ENCODE peak calls at places on chromosomes 6 and 20, in six cellular contexts. One of them, this sample, is unnamed.

GRCh38 chr6:107392069-107392468 is 67.3 kb downstream of the PDSS2 start:
- DNase-seq in head of caudate nucleus: no peak
- DNase-seq in GM23248: no peak
- DNase-seq in T-helper 2 cell: no peak
- DNase-seq in NAMALWA: no peak
- DNase-seq in GDM1: no peak
- DNase-seq in this sample: no peak

GRCh38 chr20:52490715-52491430 is 299.3 kb upstream of the ZFP64 start:
- DNase-seq in head of caudate nucleus: no peak
- DNase-seq in GM23248: peak
- DNase-seq in T-helper 2 cell: no peak
- DNase-seq in NAMALWA: no peak
- DNase-seq in GDM1: no peak
- DNase-seq in this sample: no peak

GRCh38 chr6:19691465-19692167 is 145.6 kb upstream of the ID4 start:
- DNase-seq in head of caudate nucleus: peak
- DNase-seq in GM23248: peak
- DNase-seq in T-helper 2 cell: no peak
- DNase-seq in NAMALWA: no peak
- DNase-seq in GDM1: no peak
- DNase-seq in this sample: no peak

GRCh38 chr6:55875420-55875819 is at the start of gene BMP5:
- DNase-seq in head of caudate nucleus: no peak
- DNase-seq in GM23248: no peak
- DNase-seq in T-helper 2 cell: no peak
- DNase-seq in NAMALWA: no peak
- DNase-seq in GDM1: no peak
- DNase-seq in this sample: no peak

GRCh38 chr20:62914970-62915457 is 11.3 kb downstream of the DIDO1 start:
- DNase-seq in head of caudate nucleus: peak
- DNase-seq in GM23248: peak
- DNase-seq in T-helper 2 cell: no peak
- DNase-seq in NAMALWA: peak
- DNase-seq in GDM1: no peak
- DNase-seq in this sample: no peak

GRCh38 chr6:132598473-132598872 is 8.9 kb upstream of the TAAR5 start:
- DNase-seq in head of caudate nucleus: no peak
- DNase-seq in GM23248: peak
- DNase-seq in T-helper 2 cell: no peak
- DNase-seq in NAMALWA: peak
- DNase-seq in GDM1: no peak
- DNase-seq in this sample: no peak

GRCh38 chr20:13649548-13649947 is 10.8 kb upstream of the TASP1 start:
- DNase-seq in head of caudate nucleus: no peak
- DNase-seq in GM23248: peak
- DNase-seq in T-helper 2 cell: no peak
- DNase-seq in NAMALWA: no peak
- DNase-seq in GDM1: no peak
- DNase-seq in this sample: no peak

GRCh38 chr6:39998126-39998525 is 63.9 kb upstream of the MOCS1 start:
- DNase-seq in head of caudate nucleus: no peak
- DNase-seq in GM23248: no peak
- DNase-seq in T-helper 2 cell: no peak
- DNase-seq in NAMALWA: no peak
- DNase-seq in GDM1: no peak
- DNase-seq in this sample: no peak

GRCh38 chr6:150176152-150176551 is 33.3 kb downstream of the PPP1R14C start:
- DNase-seq in head of caudate nucleus: no peak
- DNase-seq in GM23248: no peak
- DNase-seq in T-helper 2 cell: no peak
- DNase-seq in NAMALWA: no peak
- DNase-seq in GDM1: no peak
- DNase-seq in this sample: no peak

GRCh38 chr20:50232651-50233324 is 42.2 kb downstream of the CEBPB start:
- DNase-seq in head of caudate nucleus: no peak
- DNase-seq in GM23248: no peak
- DNase-seq in T-helper 2 cell: no peak
- DNase-seq in NAMALWA: no peak
- DNase-seq in GDM1: no peak
- DNase-seq in this sample: no peak

GRCh38 chr20:13249118-13249859 is 28.2 kb downstream of the ISM1 start:
- DNase-seq in head of caudate nucleus: no peak
- DNase-seq in GM23248: no peak
- DNase-seq in T-helper 2 cell: no peak
- DNase-seq in NAMALWA: no peak
- DNase-seq in GDM1: no peak
- DNase-seq in this sample: no peak

GRCh38 chr6:112218563-112218962 is 35.8 kb downstream of the LAMA4 start:
- DNase-seq in head of caudate nucleus: no peak
- DNase-seq in GM23248: peak
- DNase-seq in T-helper 2 cell: no peak
- DNase-seq in NAMALWA: no peak
- DNase-seq in GDM1: no peak
- DNase-seq in this sample: no peak

GRCh38 chr20:4666001-4666470 is 55.7 kb upstream of the PRND start:
- DNase-seq in head of caudate nucleus: no peak
- DNase-seq in GM23248: peak
- DNase-seq in T-helper 2 cell: peak
- DNase-seq in NAMALWA: no peak
- DNase-seq in GDM1: no peak
- DNase-seq in this sample: peak

GRCh38 chr6:149284904-149285303 is 32.6 kb upstream of the TAB2 start:
- DNase-seq in head of caudate nucleus: no peak
- DNase-seq in GM23248: no peak
- DNase-seq in T-helper 2 cell: no peak
- DNase-seq in NAMALWA: no peak
- DNase-seq in GDM1: no peak
- DNase-seq in this sample: no peak

GRCh38 chr20:39897058-39897457 is 792.0 kb downstream of the MAFB start:
- DNase-seq in head of caudate nucleus: no peak
- DNase-seq in GM23248: peak
- DNase-seq in T-helper 2 cell: no peak
- DNase-seq in NAMALWA: no peak
- DNase-seq in GDM1: no peak
- DNase-seq in this sample: no peak

GRCh38 chr20:30503992-30504570 is 753.4 kb upstream of the DEFB115 start:
- DNase-seq in head of caudate nucleus: no peak
- DNase-seq in GM23248: no peak
- DNase-seq in T-helper 2 cell: no peak
- DNase-seq in NAMALWA: no peak
- DNase-seq in GDM1: no peak
- DNase-seq in this sample: no peak

GRCh38 chr20:60313609-60314008 is 355.4 kb downstream of the CDH26 start:
- DNase-seq in head of caudate nucleus: no peak
- DNase-seq in GM23248: no peak
- DNase-seq in T-helper 2 cell: no peak
- DNase-seq in NAMALWA: no peak
- DNase-seq in GDM1: no peak
- DNase-seq in this sample: no peak

GRCh38 chr20:21559305-21559704 is 45.4 kb upstream of the NKX2-2 start:
- DNase-seq in head of caudate nucleus: no peak
- DNase-seq in GM23248: no peak
- DNase-seq in T-helper 2 cell: peak
- DNase-seq in NAMALWA: no peak
- DNase-seq in GDM1: no peak
- DNase-seq in this sample: no peak

GRCh38 chr6:48255094-48255493 is 144.1 kb upstream of the PTCHD4 start:
- DNase-seq in head of caudate nucleus: no peak
- DNase-seq in GM23248: no peak
- DNase-seq in T-helper 2 cell: no peak
- DNase-seq in NAMALWA: no peak
- DNase-seq in GDM1: no peak
- DNase-seq in this sample: no peak